ENCODE peak calls at places on chromosomes 11 and 22, in nine cellular contexts. G is activated naive CD8-positive, alpha-beta T cell treated with anti-CD3 and anti-CD28 coated beads, Interleukin-2, amount 50 U/mL, for 24 hours; O is ascending aorta; Q is AG04450; I is HT1080; T is NCI-H1417; E is anterior cingulate cortex; Y is A549; U is body of pancreas. V is an unnamed sample.

GRCh38 chr11:75554258-75555022 is 7.6 kb upstream of the SERPINH1 start:
- DNase-seq in G (no peak), O (peak), Q (peak), I (peak), T (peak), E (peak), Y (no peak), U (peak), V (no peak)

GRCh38 chr11:95229199-95230053 is 1.6 kb downstream of the SESN3 start:
- DNase-seq in G (peak), O (no peak), Q (no peak), I (peak), T (peak), E (no peak), Y (no peak), U (no peak), V (no peak)

GRCh38 chr11:25902476-25902875 is 429.5 kb upstream of the ANO3 start:
- DNase-seq in G (no peak), O (no peak), Q (no peak), I (no peak), T (no peak), E (no peak), Y (no peak), U (no peak), V (no peak)

GRCh38 chr22:23180301-23180892 is at the start of gene BCR:
- DNase-seq in G (peak), O (peak), Q (no peak), I (peak), T (peak), E (peak), Y (peak), U (peak), V (no peak)

GRCh38 chr22:24871611-24872205 is 65.7 kb downstream of the SGSM1 start:
- DNase-seq in G (no peak), O (no peak), Q (no peak), I (no peak), T (no peak), E (no peak), Y (no peak), U (no peak), V (no peak)

GRCh38 chr22:30604723-30605122 is 2.3 kb upstream of the TCN2 start:
- DNase-seq in G (no peak), O (no peak), Q (no peak), I (no peak), T (no peak), E (no peak), Y (no peak), U (no peak), V (no peak)

GRCh38 chr11:2586091-2586792 is 113.6 kb downstream of the KCNQ1OT1 start:
- DNase-seq in G (no peak), O (peak), Q (no peak), I (no peak), T (no peak), E (no peak), Y (no peak), U (peak), V (no peak)

GRCh38 chr11:776459-777287 is 614 bp downstream of the GATD1 start:
- DNase-seq in G (peak), O (no peak), Q (no peak), I (peak), T (no peak), E (peak), Y (peak), U (peak), V (no peak)

GRCh38 chr22:18104566-18104965 is 6.0 kb upstream of the TUBA8 start:
- DNase-seq in G (no peak), O (no peak), Q (no peak), I (no peak), T (no peak), E (no peak), Y (no peak), U (no peak), V (no peak)

GRCh38 chr22:21014202-21015050 is 539 bp upstream of the P2RX6 start:
- DNase-seq in G (peak), O (peak), Q (peak), I (peak), T (peak), E (peak), Y (peak), U (peak), V (peak)

GRCh38 chr22:20080776-20081654 is 974 bp downstream of the DGCR8 start:
- DNase-seq in G (no peak), O (peak), Q (peak), I (peak), T (peak), E (no peak), Y (peak), U (peak), V (peak)

GRCh38 chr11:43992834-43993637 is 50.6 kb downstream of the C11orf96 start:
- DNase-seq in G (no peak), O (no peak), Q (no peak), I (no peak), T (peak), E (no peak), Y (no peak), U (no peak), V (no peak)

GRCh38 chr22:37525073-37525745 is 6.0 kb upstream of the CARD10 start:
- DNase-seq in G (peak), O (no peak), Q (peak), I (peak), T (no peak), E (no peak), Y (peak), U (no peak), V (no peak)

GRCh38 chr11:60927600-60927999 is 3.3 kb downstream of the TMEM132A start:
- DNase-seq in G (no peak), O (no peak), Q (no peak), I (no peak), T (no peak), E (no peak), Y (no peak), U (no peak), V (no peak)

GRCh38 chr11:34284836-34285235 is 73.0 kb downstream of the ABTB2 start:
- DNase-seq in G (no peak), O (no peak), Q (no peak), I (no peak), T (peak), E (no peak), Y (no peak), U (no peak), V (no peak)

GRCh38 chr22:33049125-33049729 is 9.0 kb downstream of the SYN3 start:
- DNase-seq in G (peak), O (peak), Q (peak), I (peak), T (peak), E (peak), Y (peak), U (peak), V (no peak)

GRCh38 chr11:14894657-14895598 is 2.9 kb upstream of the CYP2R1 start:
- DNase-seq in G (no peak), O (peak), Q (no peak), I (no peak), T (no peak), E (no peak), Y (no peak), U (no peak), V (peak)

GRCh38 chr11:85748455-85748891 is 62.5 kb downstream of the SYTL2 start:
- DNase-seq in G (no peak), O (no peak), Q (no peak), I (no peak), T (no peak), E (no peak), Y (no peak), U (no peak), V (no peak)

GRCh38 chr11:116232364-116232801 is 540.4 kb downstream of the BUD13 start:
- DNase-seq in G (no peak), O (no peak), Q (no peak), I (no peak), T (peak), E (no peak), Y (no peak), U (no peak), V (no peak)